ENCODE peak calls at places on chromosomes 2 and 18, in four cellular contexts. One of them, this sample, is unnamed.

GRCh38 chr2:19228092-19228670 is 130.2 kb downstream of the OSR1 start:
- DNase-seq in GM12878: no peak
- DNase-seq in IMR-90: no peak
- DNase-seq in HEK293T: no peak
- DNase-seq in this sample: no peak

GRCh38 chr2:241798081-241798630 is 10.8 kb upstream of the NEU4 start:
- DNase-seq in IMR-90: no peak
- DNase-seq in HEK293T: no peak
- DNase-seq in GM12878: no peak
- DNase-seq in this sample: no peak

GRCh38 chr18:36297419-36298112 is at the start of gene FHOD3:
- DNase-seq in GM12878: no peak
- DNase-seq in HEK293T: peak
- DNase-seq in IMR-90: peak
- DNase-seq in this sample: peak

GRCh38 chr2:205650931-205651330 is 31.4 kb upstream of the NRP2 start:
- DNase-seq in IMR-90: no peak
- DNase-seq in HEK293T: no peak
- DNase-seq in GM12878: no peak
- DNase-seq in this sample: no peak

GRCh38 chr2:53104263-53104662 is 663.3 kb upstream of the CHAC2 start:
- DNase-seq in HEK293T: no peak
- DNase-seq in GM12878: no peak
- DNase-seq in IMR-90: peak
- DNase-seq in this sample: peak

GRCh38 chr2:217776631-217777030 is 226.2 kb downstream of the TNS1 start:
- DNase-seq in GM12878: no peak
- DNase-seq in HEK293T: no peak
- DNase-seq in IMR-90: no peak
- DNase-seq in this sample: no peak

GRCh38 chr18:41113885-41114482 is 841.0 kb upstream of the PIK3C3 start:
- DNase-seq in HEK293T: no peak
- DNase-seq in GM12878: no peak
- DNase-seq in IMR-90: peak
- DNase-seq in this sample: no peak

GRCh38 chr2:14999114-14999661 is 366.7 kb downstream of the LRATD1 start:
- DNase-seq in HEK293T: no peak
- DNase-seq in IMR-90: no peak
- DNase-seq in GM12878: no peak
- DNase-seq in this sample: no peak

GRCh38 chr2:222568866-222569265 is 87.0 kb downstream of the FARSB start:
- DNase-seq in IMR-90: peak
- DNase-seq in HEK293T: no peak
- DNase-seq in GM12878: no peak
- DNase-seq in this sample: no peak

GRCh38 chr18:62659698-62660097 is 55.6 kb upstream of the PHLPP1 start:
- DNase-seq in IMR-90: no peak
- DNase-seq in GM12878: no peak
- DNase-seq in HEK293T: no peak
- DNase-seq in this sample: no peak

GRCh38 chr2:240987588-240987987 is 10.8 kb upstream of the SNED1 start:
- DNase-seq in HEK293T: no peak
- DNase-seq in IMR-90: no peak
- DNase-seq in GM12878: no peak
- DNase-seq in this sample: no peak

GRCh38 chr18:7566587-7567486 is at the start of gene PTPRM:
- DNase-seq in GM12878: no peak
- DNase-seq in HEK293T: peak
- DNase-seq in IMR-90: peak
- DNase-seq in this sample: peak

GRCh38 chr2:231457101-231457500 is 7.2 kb downstream of the NCL start:
- DNase-seq in GM12878: no peak
- DNase-seq in IMR-90: peak
- DNase-seq in HEK293T: no peak
- DNase-seq in this sample: no peak

GRCh38 chr2:122683018-122683417 is 927.6 kb downstream of the TSN start:
- DNase-seq in IMR-90: no peak
- DNase-seq in HEK293T: no peak
- DNase-seq in GM12878: no peak
- DNase-seq in this sample: no peak

GRCh38 chr2:241014764-241015163 is 16.3 kb downstream of the SNED1 start:
- DNase-seq in HEK293T: no peak
- DNase-seq in IMR-90: no peak
- DNase-seq in GM12878: no peak
- DNase-seq in this sample: no peak

GRCh38 chr2:177346192-177346591 is 46.4 kb upstream of the AGPS start:
- DNase-seq in HEK293T: no peak
- DNase-seq in GM12878: no peak
- DNase-seq in IMR-90: no peak
- DNase-seq in this sample: no peak

GRCh38 chr2:227370791-227371312 is 8.3 kb downstream of the TM4SF20 start:
- DNase-seq in IMR-90: peak
- DNase-seq in GM12878: no peak
- DNase-seq in HEK293T: no peak
- DNase-seq in this sample: no peak

GRCh38 chr2:86017901-86018896 is 87.5 kb downstream of the POLR1A start:
- DNase-seq in GM12878: no peak
- DNase-seq in HEK293T: no peak
- DNase-seq in IMR-90: peak
- DNase-seq in this sample: no peak

GRCh38 chr2:176075476-176075875 is 8.3 kb downstream of the EVX2 start:
- DNase-seq in GM12878: no peak
- DNase-seq in HEK293T: no peak
- DNase-seq in IMR-90: no peak
- DNase-seq in this sample: no peak

GRCh38 chr2:53202063-53202462 is 565.5 kb upstream of the CHAC2 start:
- DNase-seq in IMR-90: peak
- DNase-seq in GM12878: no peak
- DNase-seq in HEK293T: no peak
- DNase-seq in this sample: peak

GRCh38 chr2:37711308-37711731 is 39.9 kb upstream of the CDC42EP3 start:
- DNase-seq in HEK293T: no peak
- DNase-seq in IMR-90: peak
- DNase-seq in GM12878: no peak
- DNase-seq in this sample: peak

DNA sequence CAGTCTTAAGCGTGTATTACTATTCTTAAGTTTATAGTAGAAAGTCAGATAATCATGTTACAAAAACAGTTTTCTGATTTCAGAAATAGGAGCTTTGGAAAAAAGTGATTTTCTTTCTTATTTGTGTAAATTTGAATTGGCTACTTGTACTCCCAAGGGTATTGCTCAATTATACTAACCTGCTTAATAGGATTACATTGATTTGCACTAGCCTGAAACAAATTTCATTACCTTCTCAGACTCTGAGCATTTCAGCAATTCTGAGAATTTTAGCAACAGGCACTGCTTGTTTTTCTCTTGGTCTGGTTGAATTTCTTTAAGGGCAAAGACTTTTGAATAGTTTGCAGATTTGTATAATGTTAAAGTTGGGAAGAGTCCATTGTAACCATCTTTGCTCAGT is 87.2 kb upstream of the NXPH2 start:
- DNase-seq in GM12878: no peak
- DNase-seq in HEK293T: no peak
- DNase-seq in IMR-90: no peak
- DNase-seq in this sample: no peak
- TF ChIP-seq BHLHE40 in GM12878: no peak
- TF ChIP-seq BHLHE40 in HEK293T: no peak
- TF ChIP-seq BHLHE40 in IMR-90: no peak
- TF ChIP-seq BHLHE40 in this sample: no peak

GRCh38 chr18:68429111-68429510 is 285.8 kb downstream of the TMX3 start:
- DNase-seq in IMR-90: no peak
- DNase-seq in HEK293T: no peak
- DNase-seq in GM12878: no peak
- DNase-seq in this sample: no peak

GRCh38 chr18:68428666-68429065 is 286.2 kb downstream of the TMX3 start:
- DNase-seq in HEK293T: no peak
- DNase-seq in GM12878: no peak
- DNase-seq in IMR-90: no peak
- DNase-seq in this sample: no peak

GRCh38 chr18:68431922-68432198 is 283.0 kb downstream of the TMX3 start:
- DNase-seq in HEK293T: no peak
- DNase-seq in IMR-90: no peak
- DNase-seq in GM12878: no peak
- DNase-seq in this sample: no peak

GRCh38 chr18:68429809-68430208 is 285.1 kb downstream of the TMX3 start:
- DNase-seq in GM12878: no peak
- DNase-seq in HEK293T: no peak
- DNase-seq in IMR-90: peak
- DNase-seq in this sample: no peak

GRCh38 chr18:68431111-68431921 is 283.6 kb downstream of the TMX3 start:
- DNase-seq in GM12878: no peak
- DNase-seq in HEK293T: no peak
- DNase-seq in IMR-90: no peak
- DNase-seq in this sample: no peak
- TF ChIP-seq BHLHE40 in GM12878: no peak
- TF ChIP-seq BHLHE40 in HEK293T: no peak
- TF ChIP-seq BHLHE40 in IMR-90: no peak
- TF ChIP-seq BHLHE40 in this sample: no peak

GRCh38 chr2:238698451-238699306 is 149.2 kb upstream of the TWIST2 start:
- DNase-seq in IMR-90: no peak
- DNase-seq in GM12878: no peak
- DNase-seq in HEK293T: no peak
- DNase-seq in this sample: no peak
- TF ChIP-seq BHLHE40 in IMR-90: no peak
- TF ChIP-seq BHLHE40 in GM12878: no peak
- TF ChIP-seq BHLHE40 in HEK293T: no peak
- TF ChIP-seq BHLHE40 in this sample: no peak

GRCh38 chr2:109459485-109459884 is 154.3 kb downstream of the SEPTIN10 start:
- DNase-seq in HEK293T: no peak
- DNase-seq in IMR-90: no peak
- DNase-seq in GM12878: no peak
- DNase-seq in this sample: no peak
- TF ChIP-seq BHLHE40 in HEK293T: no peak
- TF ChIP-seq BHLHE40 in IMR-90: no peak
- TF ChIP-seq BHLHE40 in GM12878: no peak
- TF ChIP-seq BHLHE40 in this sample: no peak

GRCh38 chr2:33788044-33788443 is 188.9 kb upstream of the FAM98A start:
- DNase-seq in IMR-90: peak
- DNase-seq in GM12878: no peak
- DNase-seq in HEK293T: no peak
- DNase-seq in this sample: no peak
- TF ChIP-seq BHLHE40 in IMR-90: no peak
- TF ChIP-seq BHLHE40 in GM12878: no peak
- TF ChIP-seq BHLHE40 in HEK293T: no peak
- TF ChIP-seq BHLHE40 in this sample: no peak

DNA sequence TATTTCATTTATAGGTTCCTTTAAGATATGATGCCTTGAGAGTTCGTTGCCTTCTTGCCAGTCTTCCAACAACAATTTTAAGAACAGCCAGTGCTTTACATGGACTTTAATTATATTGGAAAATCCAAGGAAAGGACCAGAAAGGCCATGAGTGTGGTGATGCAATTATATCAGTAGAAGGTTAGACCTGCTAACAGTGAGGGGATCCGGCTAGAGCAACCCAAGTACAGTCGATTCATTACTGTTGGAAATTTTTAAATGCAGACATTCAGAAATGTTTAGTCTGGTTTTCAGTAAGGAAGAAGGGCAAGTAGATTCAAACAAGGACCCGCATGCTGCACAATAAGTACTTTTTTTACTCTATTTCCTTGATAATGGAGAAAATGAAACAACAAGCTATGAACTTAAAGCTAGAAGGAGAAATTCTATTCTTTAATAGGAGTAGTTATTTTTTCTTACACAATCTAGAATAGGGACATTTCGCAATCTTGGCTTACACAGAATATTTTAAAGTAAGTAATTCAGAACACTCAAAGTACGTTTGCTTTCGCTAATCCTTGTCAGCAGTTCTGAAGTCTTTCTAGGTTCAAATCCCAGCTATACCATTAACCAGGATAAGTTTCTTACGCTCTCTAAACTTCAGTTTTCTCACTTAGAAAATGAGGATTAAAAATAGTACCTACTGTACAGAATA is 405.5 kb downstream of the MEIS1 start:
- DNase-seq in IMR-90: peak
- DNase-seq in HEK293T: no peak
- DNase-seq in GM12878: no peak
- DNase-seq in this sample: no peak
- TF ChIP-seq BHLHE40 in IMR-90: no peak
- TF ChIP-seq BHLHE40 in HEK293T: no peak
- TF ChIP-seq BHLHE40 in GM12878: no peak
- TF ChIP-seq BHLHE40 in this sample: no peak

GRCh38 chr2:173160618-173161017 is 85.0 kb downstream of the MAP3K20 start:
- DNase-seq in GM12878: no peak
- DNase-seq in HEK293T: no peak
- DNase-seq in IMR-90: no peak
- DNase-seq in this sample: no peak
- TF ChIP-seq BHLHE40 in GM12878: no peak
- TF ChIP-seq BHLHE40 in HEK293T: no peak
- TF ChIP-seq BHLHE40 in IMR-90: no peak
- TF ChIP-seq BHLHE40 in this sample: no peak

GRCh38 chr18:12242658-12243260 is 11.4 kb upstream of the CIDEA start:
- DNase-seq in GM12878: no peak
- DNase-seq in IMR-90: no peak
- DNase-seq in HEK293T: no peak
- DNase-seq in this sample: no peak
- TF ChIP-seq BHLHE40 in GM12878: no peak
- TF ChIP-seq BHLHE40 in IMR-90: no peak
- TF ChIP-seq BHLHE40 in HEK293T: no peak
- TF ChIP-seq BHLHE40 in this sample: no peak

GRCh38 chr18:10352671-10353070 is 101.8 kb upstream of the APCDD1 start:
- DNase-seq in HEK293T: no peak
- DNase-seq in IMR-90: no peak
- DNase-seq in GM12878: no peak
- DNase-seq in this sample: no peak

GRCh38 chr18:10351221-10351795 is 103.1 kb upstream of the APCDD1 start:
- DNase-seq in GM12878: no peak
- DNase-seq in IMR-90: peak
- DNase-seq in HEK293T: no peak
- DNase-seq in this sample: no peak

GRCh38 chr18:10351858-10352257 is 102.6 kb upstream of the APCDD1 start:
- DNase-seq in GM12878: no peak
- DNase-seq in IMR-90: no peak
- DNase-seq in HEK293T: no peak
- DNase-seq in this sample: no peak

GRCh38 chr18:10353791-10354190 is 100.6 kb upstream of the APCDD1 start:
- DNase-seq in GM12878: no peak
- DNase-seq in IMR-90: peak
- DNase-seq in HEK293T: no peak
- DNase-seq in this sample: no peak

GRCh38 chr18:10350661-10351060 is 103.8 kb upstream of the APCDD1 start:
- DNase-seq in IMR-90: no peak
- DNase-seq in HEK293T: no peak
- DNase-seq in GM12878: no peak
- DNase-seq in this sample: no peak
- TF ChIP-seq BHLHE40 in IMR-90: no peak
- TF ChIP-seq BHLHE40 in HEK293T: no peak
- TF ChIP-seq BHLHE40 in GM12878: no peak
- TF ChIP-seq BHLHE40 in this sample: no peak